ENCODE peak calls at places on chromosomes 12 and 14, in seven cellular contexts. J is spleen, Z is SK-N-SH, F is K562, E is breast epithelium, T is suprapubic skin, I is esophagus muscularis mucosa. P is an unnamed sample. For H3K4me1, the result is how much of the 10 kb centered on the place peaks cover.

GRCh38 chr12:105949391-105949790 is 189.4 kb downstream of the NUAK1 start:
- DNase-seq in F (no peak), I (no peak), J (no peak), E (no peak), T (no peak), Z (no peak), P (no peak)

GRCh38 chr12:58067610-58068387 is 126.4 kb downstream of the ATP23 start:
- DNase-seq in Z (no peak), I (no peak), J (no peak), F (no peak), E (no peak), T (no peak), P (no peak)

GRCh38 chr12:42902001-42902400 is 312.5 kb upstream of the PRICKLE1 start:
- DNase-seq in E (no peak), F (no peak), Z (no peak), I (no peak), T (no peak), J (no peak), P (no peak)

GRCh38 chr12:83808591-83808990 is 1104.0 kb downstream of the SLC6A15 start:
- DNase-seq in F (no peak), J (no peak), Z (no peak), T (no peak), E (no peak), I (no peak), P (no peak)

GRCh38 chr14:24362241-24362960 is 5.6 kb upstream of the NFATC4 start:
- DNase-seq in Z (no peak), I (no peak), F (no peak), E (no peak), J (no peak), T (no peak), P (no peak)

GRCh38 chr12:59695379-59695778 is 99.5 kb downstream of the SLC16A7 start:
- DNase-seq in I (no peak), T (no peak), Z (no peak), E (no peak), F (no peak), J (no peak), P (no peak)

GRCh38 chr14:102499401-102500189 is 10.0 kb downstream of the ANKRD9 start:
- DNase-seq in J (no peak), E (no peak), F (no peak), I (no peak), Z (no peak), T (no peak), P (no peak)

GRCh38 chr12:24562761-24563392 is 386.0 kb downstream of the BCAT1 start:
- DNase-seq in E (no peak), T (no peak), F (no peak), I (no peak), J (peak), Z (peak), P (peak)

DNA sequence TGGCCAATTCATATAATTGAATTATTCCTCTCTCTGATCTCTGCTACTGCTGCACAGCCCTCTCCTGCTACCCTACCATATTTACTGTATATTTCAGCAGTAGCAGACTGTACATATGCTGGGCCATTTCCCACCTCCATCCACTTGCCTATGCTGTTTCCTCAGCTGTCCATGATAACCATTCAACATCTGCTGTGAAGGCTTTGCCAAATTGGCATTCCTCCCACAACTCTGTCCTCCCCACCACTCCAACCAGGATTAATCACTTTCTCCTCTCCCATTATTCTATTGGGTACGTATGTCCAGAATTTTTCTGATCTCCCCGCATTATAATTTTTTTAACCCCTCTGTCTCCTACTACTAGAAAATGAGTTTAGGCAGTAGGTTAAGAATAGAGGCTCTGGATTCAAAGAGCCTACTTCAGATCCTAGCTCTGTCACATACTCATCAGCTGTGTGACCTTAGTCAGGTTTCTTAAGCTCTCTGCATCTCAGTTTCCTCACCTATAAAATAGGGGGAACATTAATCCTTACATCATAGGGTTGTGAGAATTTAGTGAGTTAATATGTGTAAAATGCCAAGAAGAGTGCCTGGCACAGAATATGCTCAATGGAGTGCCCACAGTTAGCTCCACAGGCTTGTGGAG is 123.3 kb downstream of the KICS2 start:
- DNase-seq in Z (no peak), F (no peak), E (no peak), J (no peak), I (no peak), T (no peak), P (no peak)
- H3K4me1 ChIP-seq in Z (under half), F (under half), E (under half), J (under half), I (under half), T (under half), P (under half)

GRCh38 chr12:9646794-9647622 is 22.5 kb upstream of the CLEC2D start:
- DNase-seq in I (no peak), E (no peak), T (no peak), F (no peak), Z (no peak), J (no peak), P (peak)

GRCh38 chr12:9651265-9651729 is 18.2 kb upstream of the CLEC2D start:
- DNase-seq in J (peak), F (no peak), I (no peak), E (no peak), T (no peak), Z (no peak), P (no peak)

GRCh38 chr12:9649532-9649940 is 20.0 kb upstream of the CLEC2D start:
- DNase-seq in Z (no peak), I (no peak), T (no peak), J (peak), F (no peak), E (no peak), P (peak)

GRCh38 chr12:9647825-9648700 is 21.4 kb upstream of the CLEC2D start:
- DNase-seq in I (peak), Z (peak), E (peak), F (peak), J (peak), T (peak), P (peak)

DNA sequence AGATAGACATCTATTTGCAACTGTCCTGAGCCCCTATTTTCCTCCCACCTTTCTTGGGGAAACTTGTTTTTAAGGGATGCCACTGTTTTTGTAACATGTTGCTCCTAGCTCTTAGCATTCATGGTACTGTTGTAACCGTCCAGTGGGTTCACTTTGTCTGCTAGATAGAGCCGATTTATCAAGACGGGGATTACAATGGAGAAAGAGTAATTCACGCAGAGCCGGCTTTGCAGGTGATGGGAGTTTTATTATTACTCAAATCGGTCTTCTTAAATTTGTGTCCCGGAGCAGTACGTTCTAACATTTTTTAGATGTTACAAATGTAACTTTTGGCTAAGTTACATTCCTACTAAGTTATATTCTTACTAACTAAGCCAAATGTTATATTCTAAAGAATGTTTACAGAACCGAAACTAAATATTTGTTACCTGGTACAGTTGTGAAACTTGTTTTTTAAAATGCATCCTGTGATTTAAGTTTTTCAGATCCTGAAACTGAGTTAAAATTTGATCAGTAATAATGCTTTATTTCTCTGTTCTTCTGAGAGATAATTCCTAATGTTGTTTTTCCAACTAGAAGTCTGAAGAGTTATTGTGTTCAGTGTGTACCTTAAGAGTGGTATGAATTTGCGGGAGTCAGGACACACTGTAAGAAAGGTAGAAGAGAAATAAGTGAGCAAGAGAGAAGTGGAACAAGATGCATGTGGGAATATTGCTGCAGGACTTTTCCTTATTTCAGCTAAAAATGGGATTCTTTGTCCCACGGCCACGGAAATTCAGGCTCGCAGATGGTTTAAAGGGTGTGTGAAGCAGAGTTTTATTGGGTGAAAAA is 20.6 kb upstream of the CLEC2D start:
- DNase-seq in E (no peak), I (no peak), J (no peak), F (no peak), Z (no peak), T (no peak), P (no peak)
- TF ChIP-seq POLR2AphosphoS5 in E (no peak), I (no peak), J (no peak), F (no peak), Z (no peak), T (no peak), P (no peak)

DNA sequence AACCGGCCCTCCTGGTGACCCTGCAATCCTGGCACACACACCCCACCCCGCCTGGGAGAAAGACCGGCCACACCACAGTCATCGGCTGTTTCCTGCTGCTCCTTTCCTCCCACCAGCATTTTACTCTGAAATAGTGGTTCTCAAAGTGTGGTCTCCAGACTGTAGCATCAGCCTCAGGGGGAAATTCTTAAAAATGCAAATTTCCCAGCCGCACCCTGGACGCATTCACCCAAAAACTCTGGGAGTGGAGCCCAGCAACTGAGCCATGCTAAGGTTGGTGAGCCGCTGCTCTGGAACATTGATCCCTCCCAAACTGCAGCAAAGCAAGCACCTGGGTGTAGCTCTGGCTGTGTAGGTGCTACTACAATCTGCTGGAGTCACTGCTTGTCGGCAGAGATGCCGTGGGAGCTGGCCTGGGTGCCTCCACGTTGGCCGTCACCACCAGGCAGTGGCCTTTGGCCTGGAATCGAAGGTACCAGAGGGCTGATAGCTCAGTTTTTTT is 38.4 kb upstream of the BCL2L14 start:
- DNase-seq in E (no peak), I (no peak), Z (no peak), F (no peak), J (no peak), T (no peak), P (no peak)
- H3K4me1 ChIP-seq in E (under half), I (under half), Z (under half), F (under half), J (under half), T (under half), P (under half)

GRCh38 chr14:67773844-67774377 is 42.5 kb downstream of the ZFYVE26 start:
- DNase-seq in I (no peak), T (no peak), Z (no peak), F (no peak), E (no peak), J (no peak), P (no peak)

GRCh38 chr14:67782090-67782489 is 34.3 kb downstream of the ZFYVE26 start:
- DNase-seq in J (no peak), T (no peak), F (no peak), E (no peak), I (no peak), Z (no peak), P (no peak)

GRCh38 chr14:67776653-67777322 is 39.6 kb downstream of the ZFYVE26 start:
- DNase-seq in T (no peak), Z (no peak), E (no peak), J (no peak), I (no peak), F (no peak), P (no peak)
- TF ChIP-seq POLR2AphosphoS5 in T (no peak), Z (no peak), E (no peak), J (no peak), I (no peak), F (no peak), P (no peak)

GRCh38 chr12:128551266-128552025 is 272.3 kb downstream of the SLC15A4 start:
- DNase-seq in T (no peak), J (no peak), F (no peak), E (no peak), I (no peak), Z (no peak), P (no peak)
- H3K4me1 ChIP-seq in T (under half), J (under half), F (under half), E (under half), I (under half), Z (under half), P (under half)

GRCh38 chr12:64404470-64405446 is 566 bp downstream of the XPOT start:
- DNase-seq in I (no peak), T (peak), Z (peak), J (no peak), F (peak), E (peak), P (peak)
- TF ChIP-seq POLR2AphosphoS5 in I (peak), T (peak), Z (no peak), J (peak), F (peak), E (no peak), P (peak)

DNA sequence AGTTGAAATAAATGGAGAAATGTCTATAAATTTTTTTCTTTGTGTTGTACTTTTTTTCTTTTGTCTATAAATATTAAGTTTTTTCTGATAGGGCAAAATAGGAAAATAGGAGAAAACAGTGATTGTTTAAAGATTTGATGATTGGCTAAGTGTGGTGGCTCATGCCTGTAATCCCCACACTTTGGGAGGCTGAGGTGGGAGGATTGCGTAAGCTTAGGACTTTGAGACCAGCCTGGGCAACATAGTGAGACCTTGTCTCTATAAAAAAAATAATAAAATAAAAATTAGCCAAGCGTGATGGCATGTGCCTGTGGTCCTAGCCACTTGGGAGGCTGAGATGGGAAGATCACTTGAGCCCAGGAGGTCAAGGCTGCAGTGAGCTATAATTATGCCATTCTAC is 489.7 kb upstream of the RGS6 start:
- DNase-seq in J (no peak), E (no peak), Z (no peak), F (no peak), T (no peak), I (no peak), P (no peak)
- H3K4me1 ChIP-seq in J (under half), E (under half), Z (under half), F (under half), T (under half), I (under half), P (under half)

GRCh38 chr14:33914676-33915516 is 36.0 kb downstream of the EGLN3 start:
- DNase-seq in E (no peak), I (peak), F (peak), T (no peak), J (no peak), Z (no peak), P (no peak)
- TF ChIP-seq POLR2AphosphoS5 in E (no peak), I (peak), F (no peak), T (no peak), J (no peak), Z (no peak), P (no peak)

GRCh38 chr14:93981316-93981715 is 4.9 kb upstream of the ASB2 start:
- DNase-seq in I (no peak), T (no peak), J (no peak), Z (no peak), F (no peak), E (no peak), P (peak)
- H3K4me1 ChIP-seq in I (half or more), T (under half), J (under half), Z (under half), F (under half), E (under half), P (under half)

P was measured in GM23338.